ENCODE peak calls at places on chromosomes 13 and 19, in ten cellular contexts. G is GM20000; X is activated CD8-positive, alpha-beta T cell treated with anti-CD3 and anti-CD28 coated beads for 36 hours; C is endodermal cell; W is body of pancreas; I is brain microvascular endothelial cell; S is AG10803; B is cardiac fibroblast; D is Peyer's patch; M is kidney epithelial cell. Y is an unnamed sample.

GRCh38 chr19:29871143-29871542 is 59.4 kb downstream of the CCNE1 start:
- DNase-seq in M (no peak), D (no peak), I (no peak), C (no peak), W (no peak), B (no peak), X (no peak), G (no peak), S (no peak), Y (no peak)

GRCh38 chr13:49357694-49358093 is 86.2 kb downstream of the CAB39L start:
- DNase-seq in X (no peak), G (no peak), B (peak; percentile 12), S (peak; percentile 72), W (no peak), D (no peak), M (no peak), I (peak; percentile 67), C (no peak), Y (no peak)

GRCh38 chr13:26186995-26187394 is 35.1 kb downstream of the RNF6 start:
- DNase-seq in B (no peak), S (no peak), G (no peak), I (no peak), D (no peak), W (no peak), M (no peak), C (peak; percentile 51), X (peak; percentile 36), Y (no peak)

GRCh38 chr13:52428295-52428694 is 22.1 kb downstream of the VPS36 start:
- DNase-seq in M (peak; percentile 35), D (no peak), B (peak; percentile 48), X (no peak), S (no peak), C (no peak), I (peak; percentile 43), W (peak; percentile 9), G (no peak), Y (no peak)

GRCh38 chr19:23460656-23461055 is 65.4 kb upstream of the ZNF91 start:
- DNase-seq in G (no peak), X (no peak), W (no peak), S (no peak), B (no peak), M (no peak), D (no peak), C (no peak), I (no peak), Y (no peak)

GRCh38 chr13:105196052-105196451 is 1339.4 kb downstream of the EFNB2 start:
- DNase-seq in S (peak; percentile 54), W (no peak), I (peak; percentile 94), B (peak; percentile 85), X (no peak), D (no peak), M (no peak), G (no peak), C (peak; percentile 60), Y (no peak)

GRCh38 chr13:79533781-79534400 is 52.9 kb downstream of the NDFIP2 start:
- DNase-seq in C (no peak), S (peak; percentile 29), M (no peak), D (no peak), X (no peak), B (peak; percentile 35), I (no peak), W (no peak), G (no peak), Y (no peak)

GRCh38 chr13:108987488-108987887 is 358.1 kb downstream of the MYO16 start:
- DNase-seq in G (no peak), D (no peak), M (no peak), C (no peak), S (peak; percentile 93), I (no peak), B (peak; percentile 41), X (no peak), W (no peak), Y (no peak)

GRCh38 chr19:42092350-42092749 is 16.4 kb downstream of the ZNF574 start:
- DNase-seq in X (peak; percentile 64), G (peak; percentile 57), C (peak; percentile 77), I (no peak), S (no peak), D (no peak), M (no peak), W (peak; percentile 36), B (peak; percentile 31), Y (no peak)
- TF ChIP-seq CTCF in X (peak; percentile 53), G (peak; percentile 52), C (peak; percentile 70), I (peak; percentile 74), S (peak; percentile 46), D (peak; percentile 53), M (peak; percentile 71), W (no peak), B (peak; percentile 61), Y (peak; percentile 37)

GRCh38 chr19:15555759-15556633 is 47.7 kb downstream of the CYP4F22 start:
- DNase-seq in B (peak; percentile 94), X (peak; percentile 99), S (peak; percentile 91), C (peak; percentile 99), M (peak; percentile 50), I (peak; percentile 92), W (peak; percentile 92), D (peak; percentile 89), G (peak; percentile 94), Y (peak; percentile 93)

GRCh38 chr19:15562145-15562544 is 52.9 kb upstream of the CYP4F8 start:
- DNase-seq in C (peak; percentile 10), I (no peak), M (no peak), D (no peak), W (no peak), G (no peak), S (no peak), X (no peak), B (no peak), Y (no peak)

GRCh38 chr19:15557223-15557622 is 48.9 kb downstream of the CYP4F22 start:
- DNase-seq in X (no peak), I (no peak), D (no peak), M (no peak), C (no peak), G (no peak), B (no peak), S (no peak), W (no peak), Y (no peak)

GRCh38 chr19:15551183-15552004 is 43.1 kb downstream of the CYP4F22 start:
- DNase-seq in I (no peak), B (peak; percentile 12), M (no peak), X (peak; percentile 79), C (peak; percentile 97), D (peak; percentile 54), S (no peak), W (peak; percentile 19), G (peak; percentile 56), Y (peak; percentile 57)

DNA sequence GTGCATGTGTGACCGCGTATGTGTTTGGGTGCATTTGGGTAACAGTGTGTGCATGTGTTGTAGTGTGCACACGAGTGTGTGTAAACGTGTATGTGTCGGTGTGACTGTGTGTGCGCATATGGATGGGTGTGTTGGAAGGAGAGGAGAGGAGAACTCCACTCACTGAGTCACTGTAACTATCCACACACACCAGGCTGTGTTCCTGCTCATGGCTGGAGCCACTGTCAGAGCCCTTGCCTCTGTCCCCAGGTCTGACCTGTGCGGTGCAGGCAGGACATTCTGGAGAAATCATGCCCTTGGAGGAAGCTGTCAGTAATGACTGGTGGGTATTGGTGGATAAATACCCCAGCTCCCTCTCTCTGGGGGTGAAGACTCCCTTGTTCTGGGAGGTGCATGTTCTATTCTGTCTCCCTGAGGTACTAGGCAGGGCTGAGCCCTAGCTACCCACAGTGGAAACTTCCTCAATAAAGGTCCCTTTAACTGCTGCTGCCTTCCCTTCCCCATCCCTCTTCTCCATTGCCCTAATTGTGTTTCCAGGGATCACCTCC is 48.4 kb downstream of the CYP4F22 start:
- DNase-seq in I (no peak), X (no peak), S (no peak), M (no peak), G (no peak), D (no peak), W (no peak), C (no peak), B (no peak), Y (no peak)
- TF ChIP-seq CTCF in I (no peak), X (no peak), S (no peak), M (no peak), G (no peak), D (no peak), W (no peak), C (no peak), B (no peak), Y (no peak)

GRCh38 chr13:91493442-91493841 is 95.0 kb downstream of the GPC5 start:
- DNase-seq in M (no peak), I (no peak), X (no peak), D (no peak), C (no peak), B (no peak), W (no peak), G (no peak), S (no peak), Y (no peak)
- TF ChIP-seq CTCF in M (no peak), I (no peak), X (no peak), D (no peak), C (no peak), B (no peak), W (no peak), G (no peak), S (no peak), Y (no peak)

GRCh38 chr19:35046461-35046860 is 4.9 kb downstream of the HPN start:
- DNase-seq in C (no peak), W (no peak), G (no peak), M (no peak), B (no peak), D (no peak), I (no peak), S (no peak), X (no peak), Y (peak; percentile 23)

GRCh38 chr19:35042954-35043604 is 1.6 kb downstream of the HPN start:
- DNase-seq in X (no peak), B (no peak), W (no peak), C (no peak), M (no peak), G (no peak), D (no peak), I (no peak), S (no peak), Y (no peak)

GRCh38 chr19:35044317-35045117 is 3.0 kb downstream of the HPN start:
- DNase-seq in C (peak; percentile 93), M (no peak), I (no peak), S (peak; percentile 45), W (peak; percentile 58), X (peak; percentile 69), B (peak; percentile 66), D (no peak), G (peak; percentile 82), Y (no peak)

GRCh38 chr19:35043906-35044305 is 2.4 kb downstream of the HPN start:
- DNase-seq in B (no peak), C (no peak), M (no peak), X (no peak), W (peak; percentile 38), D (no peak), S (peak; percentile 5), I (no peak), G (no peak), Y (no peak)

DNA sequence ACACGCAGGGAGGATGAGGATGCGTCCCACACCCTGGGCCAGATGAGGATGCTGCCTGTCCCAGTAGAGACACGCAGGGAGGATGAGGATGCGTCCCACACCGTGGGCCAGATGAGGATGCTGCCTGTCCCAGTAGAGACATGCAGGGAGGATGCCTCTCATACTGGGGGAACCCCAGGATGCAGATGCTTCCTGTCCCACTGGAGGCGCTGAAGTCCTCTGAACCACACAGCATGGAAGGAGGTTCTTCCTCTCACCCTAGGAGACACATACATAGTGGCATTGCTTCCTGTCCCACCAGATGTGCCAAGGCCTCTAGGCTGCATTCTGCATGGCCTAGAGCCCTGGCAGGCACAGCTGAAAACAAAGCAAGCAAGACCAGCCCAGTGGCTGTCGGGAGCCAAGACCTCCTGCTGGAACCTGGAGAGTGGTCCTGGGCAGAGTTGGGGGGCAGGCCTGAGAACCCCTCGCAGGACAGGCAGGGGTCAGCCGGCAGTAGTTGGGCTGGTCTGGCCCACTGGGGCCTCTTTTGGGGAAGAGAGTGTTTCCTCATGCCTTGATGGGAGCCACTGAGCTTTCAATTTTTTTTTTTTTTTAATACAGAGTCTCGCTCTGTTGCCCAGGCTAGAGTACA is 4.3 kb downstream of the HPN start:
- DNase-seq in S (peak; percentile 45), X (peak; percentile 70), C (peak; percentile 87), M (no peak), I (peak; percentile 42), D (no peak), B (peak; percentile 51), G (peak; percentile 84), W (peak; percentile 43), Y (no peak)
- TF ChIP-seq CTCF in S (peak; percentile 50), X (peak; percentile 49), C (peak; percentile 63), M (peak; percentile 1), I (peak; percentile 66), D (no peak), B (peak; percentile 51), G (peak; percentile 26), W (no peak), Y (peak; percentile 29)